ENCODE peak calls at places on chromosomes 3 and 15, in six cellular contexts. One of them, this sample, is unnamed.

GRCh38 chr15:25705430-25706115 is 157.6 kb downstream of the ATP10A start:
- DNase-seq in AG09319: no peak
- DNase-seq in AG10803: no peak
- DNase-seq in A549: no peak
- DNase-seq in lower leg skin: no peak
- DNase-seq in hepatocyte: no peak
- DNase-seq in this sample: no peak

GRCh38 chr15:98900382-98900781 is 107.2 kb downstream of the PGPEP1L start:
- DNase-seq in AG09319: no peak
- DNase-seq in AG10803: peak
- DNase-seq in A549: no peak
- DNase-seq in lower leg skin: no peak
- DNase-seq in hepatocyte: no peak
- DNase-seq in this sample: peak

GRCh38 chr3:81581966-81582599 is 179.4 kb downstream of the GBE1 start:
- DNase-seq in AG09319: peak
- DNase-seq in AG10803: peak
- DNase-seq in A549: no peak
- DNase-seq in lower leg skin: no peak
- DNase-seq in hepatocyte: peak
- DNase-seq in this sample: peak

GRCh38 chr3:42476225-42477160 is 25.9 kb upstream of the VIPR1 start:
- DNase-seq in AG09319: no peak
- DNase-seq in AG10803: no peak
- DNase-seq in A549: no peak
- DNase-seq in lower leg skin: peak
- DNase-seq in hepatocyte: peak
- DNase-seq in this sample: no peak

GRCh38 chr3:70871909-70872656 is 559.6 kb upstream of the MDFIC2 start:
- DNase-seq in AG09319: peak
- DNase-seq in AG10803: peak
- DNase-seq in A549: no peak
- DNase-seq in lower leg skin: no peak
- DNase-seq in hepatocyte: no peak
- DNase-seq in this sample: peak

GRCh38 chr3:52670621-52671521 is 14.8 kb downstream of the PBRM1 start:
- DNase-seq in AG09319: peak
- DNase-seq in AG10803: peak
- DNase-seq in A549: peak
- DNase-seq in lower leg skin: peak
- DNase-seq in hepatocyte: peak
- DNase-seq in this sample: peak

GRCh38 chr3:69143605-69144004 is 21.2 kb upstream of the LMOD3 start:
- DNase-seq in AG09319: no peak
- DNase-seq in AG10803: peak
- DNase-seq in A549: no peak
- DNase-seq in lower leg skin: no peak
- DNase-seq in hepatocyte: no peak
- DNase-seq in this sample: peak

GRCh38 chr3:171824824-171825221 is 14.5 kb upstream of the PLD1 start:
- DNase-seq in AG09319: no peak
- DNase-seq in AG10803: peak
- DNase-seq in A549: peak
- DNase-seq in lower leg skin: no peak
- DNase-seq in hepatocyte: no peak
- DNase-seq in this sample: peak

GRCh38 chr3:159761377-159761776 is 227.3 kb upstream of the IL12A start:
- DNase-seq in AG09319: no peak
- DNase-seq in AG10803: peak
- DNase-seq in A549: no peak
- DNase-seq in lower leg skin: no peak
- DNase-seq in hepatocyte: no peak
- DNase-seq in this sample: peak

GRCh38 chr3:168620854-168621253 is 525.1 kb upstream of the GOLIM4 start:
- DNase-seq in AG09319: no peak
- DNase-seq in AG10803: no peak
- DNase-seq in A549: peak
- DNase-seq in lower leg skin: no peak
- DNase-seq in hepatocyte: peak
- DNase-seq in this sample: peak

GRCh38 chr3:148146947-148147346 is 550.8 kb upstream of the AGTR1 start:
- DNase-seq in AG09319: no peak
- DNase-seq in AG10803: peak
- DNase-seq in A549: no peak
- DNase-seq in lower leg skin: no peak
- DNase-seq in hepatocyte: no peak
- DNase-seq in this sample: peak

GRCh38 chr3:41224120-41224806 is 25.0 kb downstream of the CTNNB1 start:
- DNase-seq in AG09319: peak
- DNase-seq in AG10803: peak
- DNase-seq in A549: no peak
- DNase-seq in lower leg skin: no peak
- DNase-seq in hepatocyte: no peak
- DNase-seq in this sample: peak

GRCh38 chr15:70059476-70060213 is 38.1 kb downstream of the TLE3 start:
- DNase-seq in AG09319: no peak
- DNase-seq in AG10803: no peak
- DNase-seq in A549: no peak
- DNase-seq in lower leg skin: no peak
- DNase-seq in hepatocyte: no peak
- DNase-seq in this sample: no peak

GRCh38 chr3:135516143-135516542 is 449.4 kb upstream of the PPP2R3A start:
- DNase-seq in AG09319: no peak
- DNase-seq in AG10803: peak
- DNase-seq in A549: no peak
- DNase-seq in lower leg skin: no peak
- DNase-seq in hepatocyte: no peak
- DNase-seq in this sample: peak

GRCh38 chr15:33068007-33068441 is 126.5 kb downstream of the FMN1 start:
- DNase-seq in AG09319: no peak
- DNase-seq in AG10803: peak
- DNase-seq in A549: peak
- DNase-seq in lower leg skin: peak
- DNase-seq in hepatocyte: peak
- DNase-seq in this sample: peak

GRCh38 chr3:128260275-128260674 is 107.0 kb downstream of the EEFSEC start:
- DNase-seq in AG09319: no peak
- DNase-seq in AG10803: no peak
- DNase-seq in A549: no peak
- DNase-seq in lower leg skin: no peak
- DNase-seq in hepatocyte: no peak
- DNase-seq in this sample: no peak

GRCh38 chr3:172562881-172563835 is 39.9 kb upstream of the TNFSF10 start:
- DNase-seq in AG09319: peak
- DNase-seq in AG10803: peak
- DNase-seq in A549: no peak
- DNase-seq in lower leg skin: peak
- DNase-seq in hepatocyte: peak
- DNase-seq in this sample: peak

GRCh38 chr15:69433831-69434230 is 18.8 kb upstream of the RPLP1 start:
- DNase-seq in AG09319: no peak
- DNase-seq in AG10803: no peak
- DNase-seq in A549: no peak
- DNase-seq in lower leg skin: no peak
- DNase-seq in hepatocyte: no peak
- DNase-seq in this sample: no peak

GRCh38 chr3:143731304-143731703 is 117.0 kb downstream of the SLC9A9 start:
- DNase-seq in AG09319: no peak
- DNase-seq in AG10803: no peak
- DNase-seq in A549: no peak
- DNase-seq in lower leg skin: no peak
- DNase-seq in hepatocyte: no peak
- DNase-seq in this sample: no peak

GRCh38 chr15:81945014-81945615 is 100.7 kb downstream of the MEX3B start:
- DNase-seq in AG09319: no peak
- DNase-seq in AG10803: no peak
- DNase-seq in A549: no peak
- DNase-seq in lower leg skin: no peak
- DNase-seq in hepatocyte: no peak
- DNase-seq in this sample: no peak

GRCh38 chr3:123636431-123636841 is 51.6 kb upstream of the HACD2 start:
- DNase-seq in AG09319: no peak
- DNase-seq in AG10803: no peak
- DNase-seq in A549: no peak
- DNase-seq in lower leg skin: no peak
- DNase-seq in hepatocyte: peak
- DNase-seq in this sample: no peak

GRCh38 chr3:155382396-155383042 is 89.0 kb upstream of the STRIT1 start:
- DNase-seq in AG09319: peak
- DNase-seq in AG10803: peak
- DNase-seq in A549: peak
- DNase-seq in lower leg skin: peak
- DNase-seq in hepatocyte: peak
- DNase-seq in this sample: peak

GRCh38 chr15:40838756-40839155 is 5.1 kb upstream of the SPINT1 start:
- DNase-seq in AG09319: no peak
- DNase-seq in AG10803: peak
- DNase-seq in A549: no peak
- DNase-seq in lower leg skin: no peak
- DNase-seq in hepatocyte: no peak
- DNase-seq in this sample: no peak

GRCh38 chr3:25664066-25664809 is 469 bp downstream of the TOP2B start:
- DNase-seq in AG09319: peak
- DNase-seq in AG10803: peak
- DNase-seq in A549: peak
- DNase-seq in lower leg skin: peak
- DNase-seq in hepatocyte: peak
- DNase-seq in this sample: peak

GRCh38 chr15:61503383-61503969 is 274.4 kb upstream of the RORA start:
- DNase-seq in AG09319: no peak
- DNase-seq in AG10803: no peak
- DNase-seq in A549: no peak
- DNase-seq in lower leg skin: no peak
- DNase-seq in hepatocyte: no peak
- DNase-seq in this sample: peak

GRCh38 chr3:129409541-129409940 is 18.9 kb downstream of the EFCAB12 start:
- DNase-seq in AG09319: no peak
- DNase-seq in AG10803: peak
- DNase-seq in A549: no peak
- DNase-seq in lower leg skin: no peak
- DNase-seq in hepatocyte: no peak
- DNase-seq in this sample: peak

GRCh38 chr3:45137656-45138181 is 8.5 kb downstream of the CDCP1 start:
- DNase-seq in AG09319: no peak
- DNase-seq in AG10803: peak
- DNase-seq in A549: no peak
- DNase-seq in lower leg skin: no peak
- DNase-seq in hepatocyte: no peak
- DNase-seq in this sample: peak

GRCh38 chr15:25795061-25795460 is 68.1 kb downstream of the ATP10A start:
- DNase-seq in AG09319: no peak
- DNase-seq in AG10803: no peak
- DNase-seq in A549: no peak
- DNase-seq in lower leg skin: no peak
- DNase-seq in hepatocyte: no peak
- DNase-seq in this sample: no peak

GRCh38 chr3:122101646-122102045 is 46.5 kb downstream of the CD86 start:
- DNase-seq in AG09319: peak
- DNase-seq in AG10803: peak
- DNase-seq in A549: peak
- DNase-seq in lower leg skin: no peak
- DNase-seq in hepatocyte: peak
- DNase-seq in this sample: peak
- TF ChIP-seq CTCF in AG09319: peak
- TF ChIP-seq CTCF in AG10803: peak
- TF ChIP-seq CTCF in A549: peak
- TF ChIP-seq CTCF in lower leg skin: no peak
- TF ChIP-seq CTCF in hepatocyte: peak
- TF ChIP-seq CTCF in this sample: peak

GRCh38 chr3:87895983-87896382 is 162.8 kb downstream of the CGGBP1 start:
- DNase-seq in AG09319: no peak
- DNase-seq in AG10803: no peak
- DNase-seq in A549: no peak
- DNase-seq in lower leg skin: no peak
- DNase-seq in hepatocyte: no peak
- DNase-seq in this sample: no peak

GRCh38 chr3:87901141-87901540 is 157.7 kb downstream of the CGGBP1 start:
- DNase-seq in AG09319: no peak
- DNase-seq in AG10803: no peak
- DNase-seq in A549: no peak
- DNase-seq in lower leg skin: no peak
- DNase-seq in hepatocyte: no peak
- DNase-seq in this sample: no peak

GRCh38 chr3:87898971-87899370 is 159.8 kb downstream of the CGGBP1 start:
- DNase-seq in AG09319: no peak
- DNase-seq in AG10803: no peak
- DNase-seq in A549: no peak
- DNase-seq in lower leg skin: no peak
- DNase-seq in hepatocyte: no peak
- DNase-seq in this sample: no peak

GRCh38 chr3:87900061-87900460 is 158.7 kb downstream of the CGGBP1 start:
- DNase-seq in AG09319: no peak
- DNase-seq in AG10803: no peak
- DNase-seq in A549: no peak
- DNase-seq in lower leg skin: no peak
- DNase-seq in hepatocyte: peak
- DNase-seq in this sample: peak
- TF ChIP-seq CTCF in AG09319: no peak
- TF ChIP-seq CTCF in AG10803: peak
- TF ChIP-seq CTCF in A549: no peak
- TF ChIP-seq CTCF in lower leg skin: no peak
- TF ChIP-seq CTCF in hepatocyte: peak
- TF ChIP-seq CTCF in this sample: peak

DNA sequence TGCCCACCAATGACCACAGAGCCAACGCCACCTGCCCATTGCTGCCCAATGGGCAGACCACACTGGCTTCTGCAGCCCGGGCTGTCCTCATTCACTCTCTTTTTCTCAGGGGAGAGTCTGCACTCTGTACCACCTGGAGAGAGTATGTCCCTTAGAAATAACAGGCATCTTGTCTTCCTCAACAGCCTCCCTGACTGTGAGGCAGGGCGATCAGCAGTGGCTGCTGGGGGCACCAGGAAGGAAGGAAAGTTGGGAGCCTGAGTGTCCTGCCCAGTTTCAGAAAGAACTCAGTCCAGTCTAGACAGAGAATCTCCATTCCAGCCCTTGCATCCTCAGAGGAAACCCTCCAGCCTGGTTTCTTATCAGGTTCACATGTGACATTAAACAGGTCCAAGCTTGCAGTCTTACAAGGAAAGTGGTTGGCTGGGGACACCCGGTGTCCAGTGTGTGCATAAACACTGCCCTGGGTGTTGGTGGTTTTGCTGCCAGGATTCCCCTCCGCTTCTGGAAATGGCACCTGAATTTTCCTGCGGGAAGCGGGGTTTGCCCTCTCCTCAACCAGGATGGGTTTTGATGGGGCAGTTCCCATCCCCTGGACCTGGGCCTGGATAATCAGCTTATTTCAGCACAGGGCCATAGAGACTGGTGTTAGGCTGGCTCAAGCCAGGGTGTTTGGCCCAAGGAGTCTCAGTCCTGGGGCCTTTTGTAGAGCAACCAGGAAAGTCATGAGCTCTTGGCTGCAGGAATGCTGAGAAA is 37.1 kb downstream of the SSUH2 start:
- DNase-seq in AG09319: peak
- DNase-seq in AG10803: peak
- DNase-seq in A549: peak
- DNase-seq in lower leg skin: peak
- DNase-seq in hepatocyte: peak
- DNase-seq in this sample: peak
- TF ChIP-seq CTCF in AG09319: peak
- TF ChIP-seq CTCF in AG10803: peak
- TF ChIP-seq CTCF in A549: peak
- TF ChIP-seq CTCF in lower leg skin: peak
- TF ChIP-seq CTCF in hepatocyte: peak
- TF ChIP-seq CTCF in this sample: peak

GRCh38 chr3:38579146-38579545 is 70.3 kb downstream of the SCN5A start:
- DNase-seq in AG09319: no peak
- DNase-seq in AG10803: peak
- DNase-seq in A549: no peak
- DNase-seq in lower leg skin: no peak
- DNase-seq in hepatocyte: no peak
- DNase-seq in this sample: no peak
- TF ChIP-seq CTCF in AG09319: no peak
- TF ChIP-seq CTCF in AG10803: no peak
- TF ChIP-seq CTCF in A549: no peak
- TF ChIP-seq CTCF in lower leg skin: no peak
- TF ChIP-seq CTCF in hepatocyte: no peak
- TF ChIP-seq CTCF in this sample: no peak

This sample was measured in fibroblast of mammary gland.